ENCODE peak calls at places on chromosomes 3 and 15, in eight cellular contexts. Z is CD8-positive, alpha-beta T cell; Q is AG04450; V is activated T-cell treated with anti-CD3 and anti-CD28 coated beads for 1 hour; R is A549; U is mesenteric fat pad; O is NCI-H1694 treated with DMSO at 0.1 percent for 48 hours; A is C1 segment of cervical spinal cord. D is an unnamed sample.

GRCh38 chr3:70905496-70905895 is 593.1 kb upstream of the MDFIC2 start:
- DNase-seq in Z (no peak), Q (no peak), V (no peak), R (no peak), U (no peak), O (no peak), A (no peak), D (no peak)

GRCh38 chr15:51874751-51875644 is 45.5 kb downstream of the TMOD3 start:
- DNase-seq in Z (no peak), Q (peak), V (no peak), R (peak), U (no peak), O (no peak), A (no peak), D (no peak)

GRCh38 chr15:43878466-43878865 is 51.7 kb downstream of the WDR76 start:
- DNase-seq in Z (no peak), Q (no peak), V (no peak), R (no peak), U (peak), O (no peak), A (no peak), D (no peak)

GRCh38 chr15:69893863-69894262 is 203.9 kb downstream of the TLE3 start:
- DNase-seq in Z (no peak), Q (no peak), V (no peak), R (no peak), U (no peak), O (no peak), A (peak), D (no peak)

GRCh38 chr3:171184372-171184771 is 157.9 kb upstream of the SLC2A2 start:
- DNase-seq in Z (no peak), Q (no peak), V (no peak), R (no peak), U (no peak), O (no peak), A (no peak), D (no peak)

GRCh38 chr3:107795514-107796094 is 272.8 kb downstream of the BBX start:
- DNase-seq in Z (no peak), Q (no peak), V (no peak), R (no peak), U (no peak), O (no peak), A (no peak), D (no peak)

GRCh38 chr3:45994661-45995369 is 809 bp downstream of the FYCO1 start:
- DNase-seq in Z (peak), Q (no peak), V (peak), R (no peak), U (no peak), O (no peak), A (no peak), D (peak)

GRCh38 chr3:58336135-58336882 is 3.6 kb downstream of the PXK start:
- DNase-seq in Z (no peak), Q (no peak), V (no peak), R (no peak), U (no peak), O (no peak), A (no peak), D (no peak)

GRCh38 chr3:69288161-69288895 is 97.6 kb downstream of the FRMD4B start:
- DNase-seq in Z (no peak), Q (no peak), V (no peak), R (no peak), U (no peak), O (no peak), A (no peak), D (no peak)

GRCh38 chr15:101322849-101323477 is 27.9 kb upstream of the SNRPA1 start:
- DNase-seq in Z (no peak), Q (no peak), V (no peak), R (no peak), U (no peak), O (no peak), A (no peak), D (no peak)

GRCh38 chr3:52001443-52001974 is 5.8 kb upstream of the RPL29 start:
- DNase-seq in Z (peak), Q (no peak), V (peak), R (peak), U (no peak), O (peak), A (peak), D (peak)

GRCh38 chr15:38090648-38091047 is 156.2 kb downstream of the TMCO5A start:
- DNase-seq in Z (no peak), Q (no peak), V (no peak), R (no peak), U (no peak), O (no peak), A (no peak), D (no peak)

GRCh38 chr3:41131224-41131623 is 68.1 kb upstream of the CTNNB1 start:
- DNase-seq in Z (no peak), Q (no peak), V (no peak), R (no peak), U (no peak), O (no peak), A (no peak), D (no peak)

GRCh38 chr3:171309906-171310359 is 150.3 kb downstream of the TNIK start:
- DNase-seq in Z (no peak), Q (peak), V (no peak), R (peak), U (no peak), O (no peak), A (no peak), D (no peak)

GRCh38 chr15:73928971-73929627 is 2.8 kb downstream of the LOXL1 start:
- DNase-seq in Z (no peak), Q (no peak), V (no peak), R (no peak), U (no peak), O (no peak), A (no peak), D (no peak)

GRCh38 chr3:185332026-185332735 is 30.8 kb upstream of the MAP3K13 start:
- DNase-seq in Z (no peak), Q (peak), V (no peak), R (peak), U (no peak), O (peak), A (no peak), D (no peak)

GRCh38 chr3:121592856-121593702 is at the start of gene FBXO40:
- DNase-seq in Z (no peak), Q (no peak), V (no peak), R (no peak), U (no peak), O (no peak), A (no peak), D (no peak)

GRCh38 chr3:119360736-119361462 is 66.7 kb downstream of the ARHGAP31 start:
- DNase-seq in Z (no peak), Q (no peak), V (no peak), R (no peak), U (no peak), O (no peak), A (no peak), D (no peak)

GRCh38 chr15:66864086-66864830 is 162.2 kb downstream of the SMAD6 start:
- DNase-seq in Z (no peak), Q (no peak), V (no peak), R (no peak), U (peak), O (no peak), A (no peak), D (no peak)

GRCh38 chr3:194661374-194661773 is 10.6 kb downstream of the LSG1 start:
- DNase-seq in Z (no peak), Q (no peak), V (no peak), R (no peak), U (no peak), O (peak), A (no peak), D (no peak)

GRCh38 chr15:30882861-30883433 is 20.8 kb upstream of the FAN1 start:
- DNase-seq in Z (no peak), Q (no peak), V (no peak), R (no peak), U (no peak), O (no peak), A (peak), D (peak)

GRCh38 chr3:56837196-56837955 is 35.6 kb upstream of the ARHGEF3 start:
- DNase-seq in Z (no peak), Q (no peak), V (no peak), R (no peak), U (no peak), O (no peak), A (no peak), D (no peak)